ENCODE peak calls at places on chromosomes 7 and 10, in eight cellular contexts. One of them, this sample, is unnamed.

GRCh38 chr10:68897336-68897741 is 3.8 kb upstream of the DDX50 start:
- DNase-seq in fibroblast of mammary gland: peak
- DNase-seq in tibial artery: peak
- DNase-seq in MCF 10A: peak
- DNase-seq in dorsolateral prefrontal cortex: no peak
- DNase-seq in uterus: peak
- DNase-seq in WTC11: peak
- DNase-seq in tibial nerve: peak
- DNase-seq in this sample: no peak

GRCh38 chr7:4143511-4144160 is 538.5 kb upstream of the FOXK1 start:
- DNase-seq in tibial artery: no peak
- DNase-seq in fibroblast of mammary gland: no peak
- DNase-seq in MCF 10A: no peak
- DNase-seq in dorsolateral prefrontal cortex: no peak
- DNase-seq in uterus: no peak
- DNase-seq in tibial nerve: no peak
- DNase-seq in WTC11: no peak
- DNase-seq in this sample: no peak

GRCh38 chr7:18087031-18087686 is 59.5 kb upstream of the PRPS1L1 start:
- DNase-seq in MCF 10A: peak
- DNase-seq in fibroblast of mammary gland: no peak
- DNase-seq in WTC11: peak
- DNase-seq in uterus: peak
- DNase-seq in dorsolateral prefrontal cortex: no peak
- DNase-seq in tibial nerve: no peak
- DNase-seq in tibial artery: no peak
- DNase-seq in this sample: no peak

GRCh38 chr7:3942778-3943177 is 641.7 kb downstream of the SDK1 start:
- DNase-seq in uterus: no peak
- DNase-seq in tibial artery: peak
- DNase-seq in tibial nerve: no peak
- DNase-seq in WTC11: no peak
- DNase-seq in fibroblast of mammary gland: no peak
- DNase-seq in MCF 10A: peak
- DNase-seq in dorsolateral prefrontal cortex: no peak
- DNase-seq in this sample: no peak

GRCh38 chr10:69217119-69217754 is 2.9 kb upstream of the HKDC1 start:
- DNase-seq in dorsolateral prefrontal cortex: no peak
- DNase-seq in MCF 10A: peak
- DNase-seq in uterus: no peak
- DNase-seq in tibial nerve: no peak
- DNase-seq in WTC11: no peak
- DNase-seq in tibial artery: no peak
- DNase-seq in fibroblast of mammary gland: peak
- DNase-seq in this sample: no peak

GRCh38 chr7:50832744-50833143 is 50.0 kb upstream of the GRB10 start:
- DNase-seq in tibial nerve: no peak
- DNase-seq in WTC11: no peak
- DNase-seq in dorsolateral prefrontal cortex: no peak
- DNase-seq in MCF 10A: peak
- DNase-seq in tibial artery: no peak
- DNase-seq in fibroblast of mammary gland: peak
- DNase-seq in uterus: no peak
- DNase-seq in this sample: no peak

GRCh38 chr7:29196971-29197370 is 2.4 kb downstream of the CHN2 start:
- DNase-seq in tibial nerve: no peak
- DNase-seq in tibial artery: no peak
- DNase-seq in fibroblast of mammary gland: no peak
- DNase-seq in MCF 10A: no peak
- DNase-seq in uterus: no peak
- DNase-seq in dorsolateral prefrontal cortex: no peak
- DNase-seq in WTC11: no peak
- DNase-seq in this sample: no peak

GRCh38 chr7:51067757-51068156 is 248.9 kb downstream of the COBL start:
- DNase-seq in uterus: peak
- DNase-seq in MCF 10A: peak
- DNase-seq in dorsolateral prefrontal cortex: peak
- DNase-seq in WTC11: peak
- DNase-seq in tibial nerve: peak
- DNase-seq in fibroblast of mammary gland: peak
- DNase-seq in tibial artery: peak
- DNase-seq in this sample: no peak

GRCh38 chr7:88546808-88547207 is 212.7 kb upstream of the ZNF804B start:
- DNase-seq in WTC11: peak
- DNase-seq in tibial artery: no peak
- DNase-seq in tibial nerve: peak
- DNase-seq in MCF 10A: peak
- DNase-seq in fibroblast of mammary gland: peak
- DNase-seq in uterus: no peak
- DNase-seq in dorsolateral prefrontal cortex: no peak
- DNase-seq in this sample: no peak

GRCh38 chr7:132321387-132321786 is 254.9 kb downstream of the PLXNA4 start:
- DNase-seq in tibial artery: no peak
- DNase-seq in WTC11: no peak
- DNase-seq in MCF 10A: no peak
- DNase-seq in tibial nerve: no peak
- DNase-seq in uterus: no peak
- DNase-seq in dorsolateral prefrontal cortex: no peak
- DNase-seq in fibroblast of mammary gland: no peak
- DNase-seq in this sample: no peak

GRCh38 chr7:23530355-23530754 is 1.4 kb downstream of the TRA2A start:
- DNase-seq in tibial artery: no peak
- DNase-seq in WTC11: no peak
- DNase-seq in fibroblast of mammary gland: peak
- DNase-seq in tibial nerve: no peak
- DNase-seq in uterus: no peak
- DNase-seq in dorsolateral prefrontal cortex: no peak
- DNase-seq in MCF 10A: peak
- DNase-seq in this sample: no peak

GRCh38 chr7:100396421-100396982 is 23.2 kb downstream of the PILRA start:
- DNase-seq in uterus: no peak
- DNase-seq in WTC11: no peak
- DNase-seq in dorsolateral prefrontal cortex: no peak
- DNase-seq in tibial nerve: no peak
- DNase-seq in fibroblast of mammary gland: no peak
- DNase-seq in MCF 10A: no peak
- DNase-seq in tibial artery: no peak
- DNase-seq in this sample: no peak

GRCh38 chr10:23362879-23363787 is 18.5 kb upstream of the C10orf67 start:
- DNase-seq in fibroblast of mammary gland: no peak
- DNase-seq in dorsolateral prefrontal cortex: no peak
- DNase-seq in tibial artery: no peak
- DNase-seq in MCF 10A: no peak
- DNase-seq in uterus: no peak
- DNase-seq in WTC11: no peak
- DNase-seq in tibial nerve: no peak
- DNase-seq in this sample: no peak

GRCh38 chr10:70404906-70405824 is 1.2 kb downstream of the EIF4EBP2 start:
- DNase-seq in fibroblast of mammary gland: peak
- DNase-seq in MCF 10A: peak
- DNase-seq in WTC11: peak
- DNase-seq in tibial nerve: peak
- DNase-seq in tibial artery: peak
- DNase-seq in uterus: peak
- DNase-seq in dorsolateral prefrontal cortex: peak
- DNase-seq in this sample: no peak

GRCh38 chr10:44510716-44511115 is 125.8 kb upstream of the CXCL12 start:
- DNase-seq in MCF 10A: peak
- DNase-seq in tibial artery: no peak
- DNase-seq in fibroblast of mammary gland: peak
- DNase-seq in WTC11: no peak
- DNase-seq in uterus: no peak
- DNase-seq in dorsolateral prefrontal cortex: no peak
- DNase-seq in tibial nerve: no peak
- DNase-seq in this sample: no peak

GRCh38 chr7:128347573-128348147 is 4.0 kb upstream of the RBM28 start:
- DNase-seq in MCF 10A: peak
- DNase-seq in tibial artery: no peak
- DNase-seq in WTC11: peak
- DNase-seq in dorsolateral prefrontal cortex: peak
- DNase-seq in uterus: no peak
- DNase-seq in fibroblast of mammary gland: peak
- DNase-seq in tibial nerve: peak
- DNase-seq in this sample: no peak

GRCh38 chr7:41104621-41105020 is 598.3 kb downstream of the INHBA start:
- DNase-seq in dorsolateral prefrontal cortex: no peak
- DNase-seq in WTC11: no peak
- DNase-seq in uterus: no peak
- DNase-seq in tibial nerve: no peak
- DNase-seq in fibroblast of mammary gland: peak
- DNase-seq in tibial artery: no peak
- DNase-seq in MCF 10A: no peak
- DNase-seq in this sample: no peak

GRCh38 chr7:47258798-47259197 is 323.1 kb downstream of the TNS3 start:
- DNase-seq in tibial nerve: no peak
- DNase-seq in uterus: no peak
- DNase-seq in dorsolateral prefrontal cortex: no peak
- DNase-seq in WTC11: no peak
- DNase-seq in fibroblast of mammary gland: no peak
- DNase-seq in MCF 10A: peak
- DNase-seq in tibial artery: no peak
- DNase-seq in this sample: no peak

GRCh38 chr10:2951235-2951835 is 116.0 kb upstream of the PFKP start:
- DNase-seq in MCF 10A: no peak
- DNase-seq in tibial nerve: no peak
- DNase-seq in fibroblast of mammary gland: no peak
- DNase-seq in WTC11: no peak
- DNase-seq in tibial artery: no peak
- DNase-seq in uterus: no peak
- DNase-seq in dorsolateral prefrontal cortex: no peak
- DNase-seq in this sample: no peak

GRCh38 chr7:95190515-95190914 is 133.8 kb downstream of the PON1 start:
- DNase-seq in dorsolateral prefrontal cortex: no peak
- DNase-seq in tibial nerve: no peak
- DNase-seq in uterus: no peak
- DNase-seq in fibroblast of mammary gland: peak
- DNase-seq in MCF 10A: no peak
- DNase-seq in WTC11: peak
- DNase-seq in tibial artery: no peak
- DNase-seq in this sample: no peak
- TF ChIP-seq CTCF in dorsolateral prefrontal cortex: no peak
- TF ChIP-seq CTCF in tibial nerve: no peak
- TF ChIP-seq CTCF in uterus: no peak
- TF ChIP-seq CTCF in fibroblast of mammary gland: peak
- TF ChIP-seq CTCF in MCF 10A: no peak
- TF ChIP-seq CTCF in WTC11: no peak
- TF ChIP-seq CTCF in tibial artery: no peak
- TF ChIP-seq CTCF in this sample: no peak

DNA sequence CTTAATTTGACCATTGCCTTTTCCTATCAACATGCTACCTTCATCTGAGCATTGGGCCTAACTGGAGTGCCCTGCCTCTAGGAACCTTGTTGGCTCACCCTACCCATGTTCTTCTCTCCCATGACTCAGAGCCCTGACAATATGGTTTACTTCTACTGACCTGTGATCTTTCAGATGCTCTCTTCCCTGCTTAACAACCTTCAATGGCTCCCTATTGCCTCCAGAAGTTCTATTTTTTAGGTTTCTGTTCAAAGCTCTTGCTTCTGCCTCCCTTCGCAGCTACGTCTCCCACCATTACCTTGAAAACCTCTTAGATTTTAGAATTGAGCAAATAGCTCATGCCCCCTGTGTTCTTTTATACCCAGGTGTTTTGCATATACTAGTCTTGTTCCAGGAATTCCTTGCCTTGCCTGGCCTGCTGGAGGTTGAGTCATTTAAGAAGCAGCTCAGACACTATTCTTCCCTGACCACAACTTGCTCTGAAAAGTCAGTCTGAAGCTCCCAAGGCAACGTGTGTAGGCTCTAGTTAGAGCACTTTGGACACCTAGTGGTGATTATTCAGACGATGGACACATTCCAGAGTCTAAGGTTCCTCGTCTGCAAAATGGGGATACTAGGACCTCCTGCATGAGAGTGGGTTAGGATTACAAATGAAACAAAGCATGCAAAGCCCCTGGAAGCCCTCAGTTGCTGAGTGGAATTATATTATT is 64.4 kb upstream of the EMX2 start:
- DNase-seq in uterus: no peak
- DNase-seq in MCF 10A: peak
- DNase-seq in WTC11: no peak
- DNase-seq in tibial artery: no peak
- DNase-seq in tibial nerve: no peak
- DNase-seq in dorsolateral prefrontal cortex: no peak
- DNase-seq in fibroblast of mammary gland: peak
- DNase-seq in this sample: no peak
- TF ChIP-seq CTCF in uterus: peak
- TF ChIP-seq CTCF in MCF 10A: peak
- TF ChIP-seq CTCF in WTC11: no peak
- TF ChIP-seq CTCF in tibial artery: no peak
- TF ChIP-seq CTCF in tibial nerve: no peak
- TF ChIP-seq CTCF in dorsolateral prefrontal cortex: no peak
- TF ChIP-seq CTCF in fibroblast of mammary gland: peak
- TF ChIP-seq CTCF in this sample: no peak

GRCh38 chr10:92590623-92591549 is 2.0 kb upstream of the KIF11 start:
- DNase-seq in MCF 10A: peak
- DNase-seq in dorsolateral prefrontal cortex: no peak
- DNase-seq in tibial artery: peak
- DNase-seq in fibroblast of mammary gland: peak
- DNase-seq in uterus: peak
- DNase-seq in WTC11: peak
- DNase-seq in tibial nerve: peak
- DNase-seq in this sample: peak
- TF ChIP-seq CTCF in MCF 10A: peak
- TF ChIP-seq CTCF in dorsolateral prefrontal cortex: no peak
- TF ChIP-seq CTCF in tibial artery: no peak
- TF ChIP-seq CTCF in fibroblast of mammary gland: peak
- TF ChIP-seq CTCF in uterus: no peak
- TF ChIP-seq CTCF in WTC11: no peak
- TF ChIP-seq CTCF in tibial nerve: no peak
- TF ChIP-seq CTCF in this sample: no peak

GRCh38 chr7:36023025-36023424 is 130.0 kb upstream of the EEPD1 start:
- DNase-seq in dorsolateral prefrontal cortex: no peak
- DNase-seq in MCF 10A: no peak
- DNase-seq in tibial nerve: no peak
- DNase-seq in uterus: no peak
- DNase-seq in tibial artery: no peak
- DNase-seq in fibroblast of mammary gland: no peak
- DNase-seq in WTC11: no peak
- DNase-seq in this sample: no peak

GRCh38 chr7:36021917-36022550 is 131.0 kb upstream of the EEPD1 start:
- DNase-seq in tibial nerve: no peak
- DNase-seq in MCF 10A: no peak
- DNase-seq in fibroblast of mammary gland: no peak
- DNase-seq in WTC11: no peak
- DNase-seq in uterus: no peak
- DNase-seq in dorsolateral prefrontal cortex: peak
- DNase-seq in tibial artery: no peak
- DNase-seq in this sample: no peak

GRCh38 chr7:36019966-36020365 is 133.1 kb upstream of the EEPD1 start:
- DNase-seq in MCF 10A: no peak
- DNase-seq in WTC11: no peak
- DNase-seq in tibial artery: no peak
- DNase-seq in tibial nerve: no peak
- DNase-seq in uterus: no peak
- DNase-seq in fibroblast of mammary gland: no peak
- DNase-seq in dorsolateral prefrontal cortex: no peak
- DNase-seq in this sample: no peak

GRCh38 chr7:36019538-36019937 is 133.5 kb upstream of the EEPD1 start:
- DNase-seq in uterus: no peak
- DNase-seq in tibial artery: no peak
- DNase-seq in fibroblast of mammary gland: no peak
- DNase-seq in tibial nerve: no peak
- DNase-seq in WTC11: no peak
- DNase-seq in dorsolateral prefrontal cortex: no peak
- DNase-seq in MCF 10A: no peak
- DNase-seq in this sample: no peak

GRCh38 chr7:36021367-36021766 is 131.7 kb upstream of the EEPD1 start:
- DNase-seq in tibial artery: no peak
- DNase-seq in uterus: no peak
- DNase-seq in WTC11: peak
- DNase-seq in dorsolateral prefrontal cortex: no peak
- DNase-seq in fibroblast of mammary gland: peak
- DNase-seq in MCF 10A: peak
- DNase-seq in tibial nerve: no peak
- DNase-seq in this sample: no peak
- TF ChIP-seq CTCF in tibial artery: peak
- TF ChIP-seq CTCF in uterus: no peak
- TF ChIP-seq CTCF in WTC11: peak
- TF ChIP-seq CTCF in dorsolateral prefrontal cortex: peak
- TF ChIP-seq CTCF in fibroblast of mammary gland: peak
- TF ChIP-seq CTCF in MCF 10A: peak
- TF ChIP-seq CTCF in tibial nerve: no peak
- TF ChIP-seq CTCF in this sample: no peak

This sample was measured in activated B cell treated with CpG ODN at 0.5 μM for 24 hours.